ENCODE peak calls at places on chromosomes 11 and 22, in five cellular contexts. B is progenitor cell of endocrine pancreas, U is globus pallidus, Q is non-pigmented ciliary epithelial cell, F is PC-9. P is an unnamed sample.

GRCh38 chr11:69934861-69935494 is 115.8 kb upstream of the FGF3 start:
- DNase-seq in B (no peak), U (no peak), Q (no peak), F (peak; percentile 82), P (no peak)

GRCh38 chr11:48052183-48053040 is 72.1 kb downstream of the PTPRJ start:
- DNase-seq in B (no peak), U (no peak), Q (peak; percentile 43), F (peak; percentile 97), P (peak; percentile 88)

GRCh38 chr11:47376543-47377371 is 1.6 kb downstream of the SPI1 start:
- DNase-seq in B (no peak), U (no peak), Q (no peak), F (no peak), P (peak; percentile 63)

GRCh38 chr22:27881404-27881803 is 37.7 kb downstream of the PITPNB start:
- DNase-seq in B (no peak), U (peak; percentile 94), Q (no peak), F (no peak), P (no peak)

GRCh38 chr22:21587803-21588611 is 20.5 kb downstream of the UBE2L3 start:
- DNase-seq in B (no peak), U (peak; percentile 81), Q (no peak), F (no peak), P (no peak)

GRCh38 chr11:28017816-28018215 is 90.1 kb downstream of the KIF18A start:
- DNase-seq in B (no peak), U (no peak), Q (peak; percentile 3), F (no peak), P (no peak)

GRCh38 chr11:1153105-1153950 is 4.4 kb upstream of the MUC5AC start:
- DNase-seq in B (peak; percentile 8), U (no peak), Q (no peak), F (peak; percentile 65), P (no peak)

GRCh38 chr11:74546752-74547151 is 45.6 kb upstream of the POLD3 start:
- DNase-seq in B (no peak), U (no peak), Q (no peak), F (peak; percentile 79), P (peak; percentile 68)

GRCh38 chr11:123168955-123169484 is 26.0 kb downstream of the CLMP start:
- DNase-seq in B (no peak), U (no peak), Q (no peak), F (no peak), P (no peak)

GRCh38 chr11:14418801-14419417 is 59.9 kb upstream of the RRAS2 start:
- DNase-seq in B (no peak), U (no peak), Q (no peak), F (no peak), P (no peak)

GRCh38 chr22:36871669-36872081 is 10.9 kb downstream of the NCF4 start:
- DNase-seq in B (no peak), U (no peak), Q (no peak), F (peak; percentile 74), P (no peak)

GRCh38 chr11:2826679-2827056 is 58.9 kb downstream of the CDKN1C start:
- DNase-seq in B (no peak), U (peak; percentile 31), Q (no peak), F (no peak), P (no peak)

GRCh38 chr22:26559961-26560575 is 29.9 kb downstream of the TPST2 start:
- DNase-seq in B (no peak), U (no peak), Q (no peak), F (no peak), P (no peak)

GRCh38 chr11:134266841-134267251 is 9.3 kb upstream of the GLB1L3 start:
- DNase-seq in B (no peak), U (no peak), Q (peak; percentile 51), F (peak; percentile 22), P (peak; percentile 51)

GRCh38 chr22:23054531-23055257 is 15.6 kb upstream of the GNAZ start:
- DNase-seq in B (no peak), U (no peak), Q (no peak), F (no peak), P (no peak)

GRCh38 chr11:78540276-78540675 is 34.4 kb downstream of the NARS2 start:
- DNase-seq in B (no peak), U (no peak), Q (no peak), F (no peak), P (no peak)

GRCh38 chr11:15208570-15209222 is 94.0 kb downstream of the INSC start:
- DNase-seq in B (peak; percentile 85), U (peak; percentile 64), Q (no peak), F (peak; percentile 41), P (peak; percentile 72)

GRCh38 chr11:132022718-132023117 is 652.3 kb downstream of the NTM start:
- DNase-seq in B (no peak), U (no peak), Q (no peak), F (no peak), P (no peak)

GRCh38 chr22:48217596-48217995 is 1455.1 kb downstream of the TBC1D22A start:
- DNase-seq in B (no peak), U (no peak), Q (no peak), F (no peak), P (peak; percentile 21)

GRCh38 chr11:17790453-17790852 is 55.9 kb downstream of the KCNC1 start:
- DNase-seq in B (no peak), U (no peak), Q (peak; percentile 67), F (no peak), P (no peak)

GRCh38 chr11:123640677-123641494 is 13.5 kb downstream of the SCN3B start:
- DNase-seq in B (peak; percentile 51), U (peak; percentile 7), Q (no peak), F (peak; percentile 19), P (peak; percentile 32)

GRCh38 chr11:130159657-130160459 is at the start of gene ST14:
- DNase-seq in B (peak; percentile 56), U (no peak), Q (no peak), F (peak; percentile 76), P (peak; percentile 76)

GRCh38 chr11:59960502-59961381 is 3.1 kb upstream of the OOSP4A start:
- DNase-seq in B (no peak), U (no peak), Q (no peak), F (no peak), P (no peak)

GRCh38 chr11:22192642-22193347 is at the start of gene ANO5:
- DNase-seq in B (peak; percentile 57), U (peak; percentile 38), Q (no peak), F (no peak), P (peak; percentile 56)

GRCh38 chr11:43674566-43674965 is 6.0 kb upstream of the HSD17B12 start:
- DNase-seq in B (no peak), U (no peak), Q (no peak), F (no peak), P (no peak)

GRCh38 chr11:14413307-14414072 is 54.5 kb upstream of the RRAS2 start:
- DNase-seq in B (no peak), U (no peak), Q (no peak), F (no peak), P (no peak)

GRCh38 chr22:42702675-42703074 is 18.0 kb downstream of the A4GALT start:
- DNase-seq in B (no peak), U (no peak), Q (no peak), F (no peak), P (no peak)

GRCh38 chr11:124535552-124536232 is 7.8 kb downstream of the OR8B12 start:
- DNase-seq in B (no peak), U (no peak), Q (no peak), F (no peak), P (no peak)

GRCh38 chr22:21942407-21942895 is 10.2 kb downstream of the PPM1F start:
- DNase-seq in B (no peak), U (peak; percentile 27), Q (peak; percentile 59), F (peak; percentile 73), P (peak; percentile 72)

GRCh38 chr11:120108154-120108784 is 29.6 kb downstream of the TRIM29 start:
- DNase-seq in B (peak; percentile 74), U (peak; percentile 83), Q (no peak), F (peak; percentile 70), P (peak; percentile 57)

GRCh38 chr22:46612904-46613605 is 7.1 kb upstream of the GRAMD4 start:
- DNase-seq in B (no peak), U (no peak), Q (no peak), F (no peak), P (no peak)

P was measured in lung.